ENCODE peak calls at places on chromosome 14, in four cellular contexts. J is RPMI8226; U is stimulated activated CD4-positive, alpha-beta T cell treated with anti-CD3 and anti-CD28 coated beads, Interleukin-1b, Interleukin-23, amount 100 ng/mL, for 48 hours; T is iris pigment epithelial cell. M is an unnamed sample.

GRCh38 chr14:72649603-72650227 is 244.2 kb downstream of the DPF3 start:
- DNase-seq in J (no peak), U (no peak), T (no peak), M (no peak)

GRCh38 chr14:89810101-89810500 is 144.4 kb downstream of the EFCAB11 start:
- DNase-seq in J (no peak), U (no peak), T (no peak), M (no peak)

GRCh38 chr14:105022276-105022670 is 1.4 kb upstream of the CDCA4 start:
- DNase-seq in J (no peak), U (no peak), T (no peak), M (no peak)

GRCh38 chr14:54486685-54487084 is 2.1 kb downstream of the GMFB start:
- DNase-seq in J (no peak), U (no peak), T (no peak), M (no peak)

GRCh38 chr14:77903233-77903632 is 103.3 kb downstream of the ADCK1 start:
- DNase-seq in J (no peak), U (no peak), T (peak), M (no peak)

GRCh38 chr14:85071447-85071846 is 458.5 kb upstream of the FLRT2 start:
- DNase-seq in J (no peak), U (no peak), T (no peak), M (no peak)

GRCh38 chr14:100096656-100097055 is 31.4 kb downstream of the EVL start:
- DNase-seq in J (no peak), U (no peak), T (peak), M (no peak)

GRCh38 chr14:69807192-69807591 is 10.2 kb upstream of the SLC10A1 start:
- DNase-seq in J (no peak), U (no peak), T (no peak), M (no peak)

GRCh38 chr14:24310666-24311604 is at the start of gene LTB4R:
- DNase-seq in J (peak), U (peak), T (peak), M (peak)

GRCh38 chr14:91186515-91187066 is 57.9 kb downstream of the GPR68 start:
- DNase-seq in J (no peak), U (no peak), T (peak), M (no peak)

GRCh38 chr14:81144811-81145598 is 75.8 kb downstream of the GTF2A1 start:
- DNase-seq in J (no peak), U (no peak), T (no peak), M (no peak)

GRCh38 chr14:63438065-63438757 is 105.0 kb downstream of the PPP2R5E start:
- DNase-seq in J (peak), U (peak), T (peak), M (peak)

GRCh38 chr14:72708708-72709475 is 185.0 kb downstream of the DPF3 start:
- DNase-seq in J (no peak), U (no peak), T (no peak), M (no peak)

GRCh38 chr14:63852271-63852816 is 460 bp upstream of the SYNE2 start:
- DNase-seq in J (no peak), U (no peak), T (no peak), M (peak)

GRCh38 chr14:67541448-67542387 is 8.6 kb downstream of the PLEKHH1 start:
- DNase-seq in J (no peak), U (no peak), T (no peak), M (no peak)

GRCh38 chr14:106657460-106657859 is 1131.1 kb downstream of the TMEM121 start:
- DNase-seq in J (no peak), U (peak), T (no peak), M (no peak)

GRCh38 chr14:61927015-61927414 is 164.8 kb downstream of the SNAPC1 start:
- DNase-seq in J (no peak), U (no peak), T (peak), M (no peak)

GRCh38 chr14:90536511-90537191 is 139.8 kb downstream of the CALM1 start:
- DNase-seq in J (peak), U (no peak), T (no peak), M (no peak)

GRCh38 chr14:94921870-94922585 is 152.1 kb upstream of the GSC start:
- DNase-seq in J (no peak), U (no peak), T (no peak), M (no peak)

M was measured in G401.